ENCODE peak calls at places on chromosomes 11 and 22, in ten cellular contexts. One of them, this sample, is unnamed.

GRCh38 chr22:48580481-48580970 is 1247.1 kb downstream of the BRD1 start:
- DNase-seq in PC-3: no peak
- DNase-seq in AG04450: no peak
- DNase-seq in astrocyte of the cerebellum: no peak
- DNase-seq in pancreas: no peak
- DNase-seq in brain microvascular endothelial cell: no peak
- DNase-seq in endodermal cell: no peak
- DNase-seq in astrocyte of the spinal cord: no peak
- DNase-seq in mucosa of descending colon: peak
- DNase-seq in fibroblast of mammary gland: no peak
- DNase-seq in this sample: no peak

GRCh38 chr11:2930705-2931415 is 1.6 kb upstream of the PHLDA2 start:
- DNase-seq in PC-3: peak
- DNase-seq in AG04450: no peak
- DNase-seq in astrocyte of the cerebellum: no peak
- DNase-seq in pancreas: peak
- DNase-seq in brain microvascular endothelial cell: peak
- DNase-seq in endodermal cell: peak
- DNase-seq in astrocyte of the spinal cord: peak
- DNase-seq in mucosa of descending colon: peak
- DNase-seq in fibroblast of mammary gland: peak
- DNase-seq in this sample: peak

GRCh38 chr11:129960216-129961214 is 42.1 kb downstream of the PRDM10 start:
- DNase-seq in PC-3: peak
- DNase-seq in AG04450: peak
- DNase-seq in astrocyte of the cerebellum: peak
- DNase-seq in pancreas: no peak
- DNase-seq in brain microvascular endothelial cell: peak
- DNase-seq in endodermal cell: no peak
- DNase-seq in astrocyte of the spinal cord: peak
- DNase-seq in mucosa of descending colon: no peak
- DNase-seq in fibroblast of mammary gland: peak
- DNase-seq in this sample: peak

GRCh38 chr22:22111267-22111751 is 128.7 kb upstream of the TOP3B start:
- DNase-seq in PC-3: peak
- DNase-seq in AG04450: peak
- DNase-seq in astrocyte of the cerebellum: peak
- DNase-seq in pancreas: no peak
- DNase-seq in brain microvascular endothelial cell: peak
- DNase-seq in endodermal cell: peak
- DNase-seq in astrocyte of the spinal cord: peak
- DNase-seq in mucosa of descending colon: no peak
- DNase-seq in fibroblast of mammary gland: peak
- DNase-seq in this sample: peak

GRCh38 chr11:94106699-94107098 is 21.9 kb upstream of the PANX1 start:
- DNase-seq in PC-3: no peak
- DNase-seq in AG04450: no peak
- DNase-seq in astrocyte of the cerebellum: no peak
- DNase-seq in pancreas: no peak
- DNase-seq in brain microvascular endothelial cell: no peak
- DNase-seq in endodermal cell: no peak
- DNase-seq in astrocyte of the spinal cord: no peak
- DNase-seq in mucosa of descending colon: no peak
- DNase-seq in fibroblast of mammary gland: no peak
- DNase-seq in this sample: no peak

GRCh38 chr22:40635940-40636379 is 559 bp downstream of the MRTFA start:
- DNase-seq in PC-3: no peak
- DNase-seq in AG04450: no peak
- DNase-seq in astrocyte of the cerebellum: no peak
- DNase-seq in pancreas: no peak
- DNase-seq in brain microvascular endothelial cell: no peak
- DNase-seq in endodermal cell: no peak
- DNase-seq in astrocyte of the spinal cord: no peak
- DNase-seq in mucosa of descending colon: peak
- DNase-seq in fibroblast of mammary gland: no peak
- DNase-seq in this sample: no peak

GRCh38 chr22:44685384-44686056 is 16.5 kb upstream of the PRR5 start:
- DNase-seq in PC-3: peak
- DNase-seq in AG04450: no peak
- DNase-seq in astrocyte of the cerebellum: no peak
- DNase-seq in pancreas: no peak
- DNase-seq in brain microvascular endothelial cell: peak
- DNase-seq in endodermal cell: peak
- DNase-seq in astrocyte of the spinal cord: no peak
- DNase-seq in mucosa of descending colon: peak
- DNase-seq in fibroblast of mammary gland: peak
- DNase-seq in this sample: peak

GRCh38 chr11:10659339-10660216 is 34.0 kb downstream of the IRAG1 start:
- DNase-seq in PC-3: peak
- DNase-seq in AG04450: peak
- DNase-seq in astrocyte of the cerebellum: peak
- DNase-seq in pancreas: no peak
- DNase-seq in brain microvascular endothelial cell: peak
- DNase-seq in endodermal cell: no peak
- DNase-seq in astrocyte of the spinal cord: peak
- DNase-seq in mucosa of descending colon: no peak
- DNase-seq in fibroblast of mammary gland: peak
- DNase-seq in this sample: peak

GRCh38 chr11:69284081-69284511 is 9.9 kb upstream of the MYEOV start:
- DNase-seq in PC-3: no peak
- DNase-seq in AG04450: no peak
- DNase-seq in astrocyte of the cerebellum: no peak
- DNase-seq in pancreas: peak
- DNase-seq in brain microvascular endothelial cell: no peak
- DNase-seq in endodermal cell: no peak
- DNase-seq in astrocyte of the spinal cord: no peak
- DNase-seq in mucosa of descending colon: peak
- DNase-seq in fibroblast of mammary gland: no peak
- DNase-seq in this sample: no peak

GRCh38 chr22:49934144-49934890 is 15.9 kb downstream of the CRELD2 start:
- DNase-seq in PC-3: peak
- DNase-seq in AG04450: no peak
- DNase-seq in astrocyte of the cerebellum: no peak
- DNase-seq in pancreas: peak
- DNase-seq in brain microvascular endothelial cell: no peak
- DNase-seq in endodermal cell: no peak
- DNase-seq in astrocyte of the spinal cord: peak
- DNase-seq in mucosa of descending colon: peak
- DNase-seq in fibroblast of mammary gland: peak
- DNase-seq in this sample: peak

GRCh38 chr11:92867913-92868619 is 101.4 kb upstream of the MTNR1B start:
- DNase-seq in PC-3: no peak
- DNase-seq in AG04450: no peak
- DNase-seq in astrocyte of the cerebellum: no peak
- DNase-seq in pancreas: no peak
- DNase-seq in brain microvascular endothelial cell: no peak
- DNase-seq in endodermal cell: no peak
- DNase-seq in astrocyte of the spinal cord: no peak
- DNase-seq in mucosa of descending colon: no peak
- DNase-seq in fibroblast of mammary gland: no peak
- DNase-seq in this sample: no peak

GRCh38 chr22:18056161-18056666 is 21.6 kb upstream of the PEX26 start:
- DNase-seq in PC-3: peak
- DNase-seq in AG04450: no peak
- DNase-seq in astrocyte of the cerebellum: no peak
- DNase-seq in pancreas: no peak
- DNase-seq in brain microvascular endothelial cell: no peak
- DNase-seq in endodermal cell: no peak
- DNase-seq in astrocyte of the spinal cord: peak
- DNase-seq in mucosa of descending colon: peak
- DNase-seq in fibroblast of mammary gland: peak
- DNase-seq in this sample: peak

GRCh38 chr11:2576536-2576935 is 123.3 kb downstream of the KCNQ1OT1 start:
- DNase-seq in PC-3: no peak
- DNase-seq in AG04450: no peak
- DNase-seq in astrocyte of the cerebellum: no peak
- DNase-seq in pancreas: peak
- DNase-seq in brain microvascular endothelial cell: no peak
- DNase-seq in endodermal cell: peak
- DNase-seq in astrocyte of the spinal cord: no peak
- DNase-seq in mucosa of descending colon: peak
- DNase-seq in fibroblast of mammary gland: no peak
- DNase-seq in this sample: no peak

GRCh38 chr11:72789493-72790131 is 4.2 kb downstream of the STARD10 start:
- DNase-seq in PC-3: peak
- DNase-seq in AG04450: no peak
- DNase-seq in astrocyte of the cerebellum: no peak
- DNase-seq in pancreas: no peak
- DNase-seq in brain microvascular endothelial cell: peak
- DNase-seq in endodermal cell: no peak
- DNase-seq in astrocyte of the spinal cord: no peak
- DNase-seq in mucosa of descending colon: peak
- DNase-seq in fibroblast of mammary gland: peak
- DNase-seq in this sample: peak

GRCh38 chr11:40029406-40029805 is 1430.0 kb downstream of the LRRC4C start:
- DNase-seq in PC-3: no peak
- DNase-seq in AG04450: no peak
- DNase-seq in astrocyte of the cerebellum: no peak
- DNase-seq in pancreas: no peak
- DNase-seq in brain microvascular endothelial cell: no peak
- DNase-seq in endodermal cell: no peak
- DNase-seq in astrocyte of the spinal cord: no peak
- DNase-seq in mucosa of descending colon: no peak
- DNase-seq in fibroblast of mammary gland: no peak
- DNase-seq in this sample: no peak

GRCh38 chr11:115775846-115776245 is 271.6 kb upstream of the CADM1 start:
- DNase-seq in PC-3: no peak
- DNase-seq in AG04450: no peak
- DNase-seq in astrocyte of the cerebellum: no peak
- DNase-seq in pancreas: no peak
- DNase-seq in brain microvascular endothelial cell: no peak
- DNase-seq in endodermal cell: no peak
- DNase-seq in astrocyte of the spinal cord: no peak
- DNase-seq in mucosa of descending colon: no peak
- DNase-seq in fibroblast of mammary gland: no peak
- DNase-seq in this sample: no peak

GRCh38 chr11:59755701-59756495 is 722 bp downstream of the STX3 start:
- DNase-seq in PC-3: peak
- DNase-seq in AG04450: peak
- DNase-seq in astrocyte of the cerebellum: peak
- DNase-seq in pancreas: peak
- DNase-seq in brain microvascular endothelial cell: peak
- DNase-seq in endodermal cell: peak
- DNase-seq in astrocyte of the spinal cord: peak
- DNase-seq in mucosa of descending colon: peak
- DNase-seq in fibroblast of mammary gland: peak
- DNase-seq in this sample: peak

GRCh38 chr11:117197516-117198456 is 1.4 kb upstream of the TAGLN start:
- DNase-seq in PC-3: peak
- DNase-seq in AG04450: no peak
- DNase-seq in astrocyte of the cerebellum: no peak
- DNase-seq in pancreas: peak
- DNase-seq in brain microvascular endothelial cell: no peak
- DNase-seq in endodermal cell: peak
- DNase-seq in astrocyte of the spinal cord: no peak
- DNase-seq in mucosa of descending colon: no peak
- DNase-seq in fibroblast of mammary gland: no peak
- DNase-seq in this sample: no peak
- H3K4me3 ChIP-seq in PC-3: no peak
- H3K4me3 ChIP-seq in AG04450: peak
- H3K4me3 ChIP-seq in astrocyte of the cerebellum: no peak
- H3K4me3 ChIP-seq in pancreas: no peak
- H3K4me3 ChIP-seq in brain microvascular endothelial cell: no peak
- H3K4me3 ChIP-seq in endodermal cell: peak
- H3K4me3 ChIP-seq in astrocyte of the spinal cord: peak
- H3K4me3 ChIP-seq in mucosa of descending colon: no peak
- H3K4me3 ChIP-seq in fibroblast of mammary gland: no peak
- H3K4me3 ChIP-seq in this sample: no peak

DNA sequence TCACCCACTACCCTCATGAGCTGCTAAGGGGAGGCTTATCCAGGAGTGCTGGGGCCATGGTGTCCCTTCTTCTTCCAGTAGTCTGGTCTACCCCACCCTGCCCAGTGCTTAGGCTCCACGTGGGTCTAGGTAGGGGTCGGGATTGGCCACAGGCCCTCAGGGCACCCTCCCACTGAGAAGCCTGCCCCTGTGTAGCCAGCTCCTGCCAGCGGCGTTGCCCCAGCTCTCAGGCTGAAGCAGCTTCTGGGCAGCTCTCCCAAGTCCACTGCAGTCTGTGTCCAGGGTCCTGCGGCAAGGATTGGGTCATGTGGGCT is 24.0 kb upstream of the RIC3 start:
- DNase-seq in PC-3: no peak
- DNase-seq in AG04450: no peak
- DNase-seq in astrocyte of the cerebellum: no peak
- DNase-seq in pancreas: no peak
- DNase-seq in brain microvascular endothelial cell: no peak
- DNase-seq in endodermal cell: no peak
- DNase-seq in astrocyte of the spinal cord: no peak
- DNase-seq in mucosa of descending colon: no peak
- DNase-seq in fibroblast of mammary gland: no peak
- DNase-seq in this sample: no peak
- TF ChIP-seq CTCF in PC-3: no peak
- TF ChIP-seq CTCF in AG04450: no peak
- TF ChIP-seq CTCF in astrocyte of the cerebellum: no peak
- TF ChIP-seq CTCF in pancreas: no peak
- TF ChIP-seq CTCF in brain microvascular endothelial cell: no peak
- TF ChIP-seq CTCF in endodermal cell: no peak
- TF ChIP-seq CTCF in astrocyte of the spinal cord: no peak
- TF ChIP-seq CTCF in mucosa of descending colon: no peak
- TF ChIP-seq CTCF in fibroblast of mammary gland: no peak
- TF ChIP-seq CTCF in this sample: no peak

GRCh38 chr11:47731466-47731865 is 16.3 kb upstream of the AGBL2 start:
- DNase-seq in PC-3: no peak
- DNase-seq in AG04450: no peak
- DNase-seq in astrocyte of the cerebellum: no peak
- DNase-seq in pancreas: no peak
- DNase-seq in brain microvascular endothelial cell: no peak
- DNase-seq in endodermal cell: no peak
- DNase-seq in astrocyte of the spinal cord: no peak
- DNase-seq in mucosa of descending colon: no peak
- DNase-seq in fibroblast of mammary gland: no peak
- DNase-seq in this sample: no peak
- H3K4me3 ChIP-seq in PC-3: no peak
- H3K4me3 ChIP-seq in AG04450: no peak
- H3K4me3 ChIP-seq in astrocyte of the cerebellum: no peak
- H3K4me3 ChIP-seq in pancreas: no peak
- H3K4me3 ChIP-seq in brain microvascular endothelial cell: no peak
- H3K4me3 ChIP-seq in endodermal cell: no peak
- H3K4me3 ChIP-seq in astrocyte of the spinal cord: no peak
- H3K4me3 ChIP-seq in mucosa of descending colon: no peak
- H3K4me3 ChIP-seq in fibroblast of mammary gland: no peak
- H3K4me3 ChIP-seq in this sample: no peak

DNA sequence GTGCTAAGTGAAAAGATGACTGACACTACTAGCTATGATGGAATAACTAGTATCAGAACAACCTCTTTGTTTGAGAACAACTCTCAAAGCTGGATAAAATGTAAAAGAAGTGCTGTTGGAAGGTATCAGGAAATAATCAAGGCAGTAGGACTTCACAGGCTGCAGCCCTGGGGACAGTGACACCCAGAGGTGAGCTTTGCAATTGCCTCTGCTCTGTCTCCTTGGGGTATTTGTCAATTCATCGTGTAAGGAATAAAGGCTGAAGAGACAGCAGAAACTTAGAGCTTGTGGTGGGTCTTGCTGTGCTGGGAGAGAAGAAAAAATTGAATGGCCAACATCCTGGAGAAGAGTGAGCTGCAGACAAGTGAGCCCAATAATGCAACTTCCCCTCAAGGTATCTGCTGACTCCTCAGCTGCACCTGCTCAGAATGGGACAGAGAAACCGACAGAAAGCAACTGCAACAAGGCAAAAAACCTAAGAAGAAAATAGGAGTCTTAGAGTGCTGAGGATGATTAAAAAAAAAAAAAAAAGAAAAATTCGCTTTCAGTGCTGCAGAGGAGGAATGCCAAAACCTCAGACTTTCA is 141.1 kb downstream of the RCN1 start:
- DNase-seq in PC-3: peak
- DNase-seq in AG04450: no peak
- DNase-seq in astrocyte of the cerebellum: no peak
- DNase-seq in pancreas: no peak
- DNase-seq in brain microvascular endothelial cell: peak
- DNase-seq in endodermal cell: peak
- DNase-seq in astrocyte of the spinal cord: peak
- DNase-seq in mucosa of descending colon: no peak
- DNase-seq in fibroblast of mammary gland: peak
- DNase-seq in this sample: peak
- TF ChIP-seq CTCF in PC-3: peak
- TF ChIP-seq CTCF in AG04450: peak
- TF ChIP-seq CTCF in astrocyte of the cerebellum: peak
- TF ChIP-seq CTCF in pancreas: peak
- TF ChIP-seq CTCF in brain microvascular endothelial cell: peak
- TF ChIP-seq CTCF in endodermal cell: peak
- TF ChIP-seq CTCF in astrocyte of the spinal cord: peak
- TF ChIP-seq CTCF in mucosa of descending colon: peak
- TF ChIP-seq CTCF in fibroblast of mammary gland: peak
- TF ChIP-seq CTCF in this sample: peak